ENCODE peak calls at places on chromosomes 5 and 9, in ten cellular contexts. S is mesothelial cell of epicardium; G is kidney epithelial cell; N is NCI-H1092; C is body of pancreas; O is activated naive CD8-positive, alpha-beta T cell treated with anti-CD3 and anti-CD28 coated beads for 36 hours; W is mucosa of gallbladder; X is left lobe of liver; T is HuH-7.5; I is C1 segment of cervical spinal cord. H is an unnamed sample.

GRCh38 chr5:176663566-176663965 is 16.3 kb downstream of the TSPAN17 start:
- DNase-seq in N (no peak), T (no peak), X (no peak), C (no peak), G (no peak), S (no peak), W (no peak), I (no peak), O (no peak), H (no peak)

GRCh38 chr5:115811406-115811805 is 5.1 kb downstream of the CDO1 start:
- DNase-seq in T (no peak), G (no peak), I (no peak), N (no peak), S (no peak), C (no peak), W (no peak), O (no peak), X (no peak), H (no peak)

GRCh38 chr5:66326276-66326675 is 182.2 kb downstream of the SREK1 start:
- DNase-seq in I (no peak), O (no peak), X (no peak), W (no peak), N (no peak), G (no peak), T (no peak), S (no peak), C (no peak), H (no peak)

GRCh38 chr5:35073168-35073567 is 25.4 kb upstream of the AGXT2 start:
- DNase-seq in I (no peak), T (no peak), S (no peak), O (no peak), X (no peak), W (no peak), C (no peak), N (no peak), G (no peak), H (no peak)

GRCh38 chr5:19314840-19315239 is 673.2 kb downstream of the CDH18 start:
- DNase-seq in S (no peak), C (no peak), G (peak; percentile 28), T (no peak), O (no peak), N (no peak), X (no peak), I (no peak), W (peak; percentile 33), H (no peak)

GRCh38 chr9:126166291-126166690 is 160.3 kb upstream of the MVB12B start:
- DNase-seq in C (no peak), I (no peak), S (no peak), G (no peak), X (peak; percentile 29), N (no peak), T (no peak), W (no peak), O (no peak), H (no peak)

GRCh38 chr9:129968690-129969485 is 74.1 kb downstream of the FNBP1 start:
- DNase-seq in O (no peak), T (no peak), N (no peak), C (no peak), W (no peak), G (peak; percentile 35), I (no peak), S (no peak), X (peak; percentile 2), H (no peak)

GRCh38 chr5:76074487-76074886 is 8.7 kb upstream of the SV2C start:
- DNase-seq in X (no peak), G (no peak), C (no peak), W (no peak), S (no peak), O (peak; percentile 4), T (no peak), N (no peak), I (no peak), H (no peak)

GRCh38 chr5:80810425-80810824 is 149.7 kb upstream of the RASGRF2 start:
- DNase-seq in C (no peak), T (no peak), X (no peak), I (no peak), O (no peak), W (no peak), S (no peak), N (no peak), G (no peak), H (no peak)

GRCh38 chr9:35923927-35924763 is 14.9 kb downstream of the SPAAR start:
- DNase-seq in T (no peak), X (peak; percentile 86), N (no peak), G (peak; percentile 90), I (no peak), W (peak; percentile 62), S (no peak), O (peak; percentile 34), C (no peak), H (no peak)

GRCh38 chr9:70020217-70020616 is 23.4 kb upstream of the MAMDC2 start:
- DNase-seq in O (no peak), S (no peak), I (no peak), W (no peak), N (no peak), X (no peak), C (peak; percentile 16), T (no peak), G (no peak), H (no peak)

GRCh38 chr5:59222687-59223511 is 640.0 kb downstream of the RAB3C start:
- DNase-seq in W (no peak), O (no peak), S (no peak), G (no peak), N (no peak), T (no peak), I (no peak), C (no peak), X (no peak), H (no peak)

GRCh38 chr5:165844571-165844970 is 2339.2 kb downstream of the MAT2B start:
- DNase-seq in X (no peak), N (no peak), C (no peak), G (no peak), O (no peak), S (no peak), W (no peak), I (no peak), T (no peak), H (no peak)

GRCh38 chr5:36390640-36391039 is 88.9 kb upstream of the RANBP3L start:
- DNase-seq in T (no peak), N (no peak), S (no peak), W (no peak), G (no peak), C (no peak), X (no peak), I (no peak), O (no peak), H (no peak)

GRCh38 chr9:138010274-138010800 is 132.8 kb downstream of the CACNA1B start:
- DNase-seq in I (no peak), T (no peak), S (no peak), O (no peak), N (no peak), X (no peak), W (no peak), G (no peak), C (no peak), H (no peak)

GRCh38 chr5:180116077-180116375 is 44.5 kb upstream of the RNF130 start:
- DNase-seq in N (no peak), G (no peak), C (no peak), X (no peak), S (no peak), T (no peak), O (no peak), I (no peak), W (no peak), H (peak; percentile 46)

GRCh38 chr5:150066901-150067396 is 19.4 kb downstream of the CSF1R start:
- DNase-seq in O (no peak), S (no peak), G (peak; percentile 49), C (no peak), I (no peak), X (no peak), W (no peak), T (no peak), N (no peak), H (no peak)

GRCh38 chr9:86487222-86487841 is 133.1 kb upstream of the TUT7 start:
- DNase-seq in G (no peak), O (no peak), T (peak; percentile 13), I (no peak), C (no peak), S (no peak), W (no peak), X (no peak), N (peak; percentile 52), H (no peak)

GRCh38 chr5:72108200-72109050 is 1.1 kb downstream of the MAP1B start:
- DNase-seq in O (peak; percentile 16), W (peak; percentile 35), G (no peak), N (peak; percentile 61), X (no peak), S (peak; percentile 49), C (peak; percentile 32), I (peak; percentile 65), T (peak; percentile 39), H (peak; percentile 90)

GRCh38 chr9:107874137-107874536 is 384.6 kb upstream of the KLF4 start:
- DNase-seq in N (no peak), T (no peak), C (no peak), S (no peak), O (no peak), W (no peak), G (no peak), I (no peak), X (no peak), H (no peak)

GRCh38 chr9:130986311-130986940 is 22.5 kb upstream of the LAMC3 start:
- DNase-seq in O (no peak), S (no peak), W (no peak), I (no peak), G (no peak), T (no peak), N (no peak), X (no peak), C (no peak), H (no peak)

GRCh38 chr5:123142206-123142915 is 53.3 kb downstream of the PRDM6 start:
- DNase-seq in W (no peak), C (no peak), S (no peak), O (no peak), G (no peak), X (no peak), I (no peak), T (no peak), N (no peak), H (no peak)

GRCh38 chr9:123309611-123310010 is 41.2 kb upstream of the STRBP start:
- DNase-seq in W (no peak), N (no peak), X (no peak), O (no peak), S (no peak), G (no peak), C (no peak), I (no peak), T (no peak), H (no peak)